ENCODE peak calls at places on chromosomes 1 and 21, in nine cellular contexts. U is fibroblast of pulmonary artery; Z is NCI-H1436; I is skeletal muscle cell; K is fibroblast of lung; F is NCI-H2227 treated with DMSO at 0.1 percent for 48 hours; P is left ventricle myocardium inferior; D is effector memory CD8-positive, alpha-beta T cell; C is amygdala. A is an unnamed sample.

GRCh38 chr1:9733160-9733789 is 81.7 kb downstream of the PIK3CD start:
- DNase-seq in C (no peak), F (no peak), I (no peak), D (no peak), U (no peak), K (no peak), P (no peak), Z (no peak), A (no peak)

GRCh38 chr1:180560868-180561600 is 2.3 kb downstream of the OVAAL start:
- DNase-seq in C (no peak), Z (no peak), U (no peak), P (no peak), F (no peak), D (no peak), K (no peak), I (no peak), A (no peak)

GRCh38 chr1:223748773-223749733 is 36.7 kb downstream of the CAPN2 start:
- DNase-seq in U (peak), K (peak), I (no peak), Z (no peak), F (no peak), C (no peak), P (peak), D (peak), A (peak)

GRCh38 chr1:190226006-190226405 is 251.7 kb downstream of the BRINP3 start:
- DNase-seq in D (no peak), I (no peak), F (no peak), C (no peak), Z (no peak), P (no peak), K (no peak), U (no peak), A (no peak)

GRCh38 chr21:33864150-33864549 is 51.5 kb downstream of the ATP5PO start:
- DNase-seq in K (no peak), F (no peak), Z (no peak), C (no peak), U (no peak), D (no peak), I (no peak), P (no peak), A (no peak)

GRCh38 chr1:247487057-247487456 is 29.2 kb upstream of the OR2B11 start:
- DNase-seq in P (no peak), D (peak), I (peak), K (peak), U (peak), Z (peak), F (no peak), C (no peak), A (peak)

GRCh38 chr1:198447468-198447867 is 93.0 kb downstream of the ATP6V1G3 start:
- DNase-seq in K (no peak), D (no peak), U (no peak), P (no peak), I (no peak), Z (no peak), C (no peak), F (no peak), A (no peak)

GRCh38 chr1:51675177-51675780 is 58.4 kb downstream of the OSBPL9 start:
- DNase-seq in D (no peak), P (no peak), I (no peak), K (no peak), F (no peak), U (no peak), C (no peak), Z (no peak), A (no peak)

GRCh38 chr1:192604979-192605620 is 29.5 kb downstream of the RGS1 start:
- DNase-seq in F (no peak), U (peak), P (no peak), K (no peak), D (no peak), I (no peak), C (no peak), Z (no peak), A (no peak)

GRCh38 chr21:27700974-27701614 is 734.2 kb upstream of the ADAMTS5 start:
- DNase-seq in P (peak), F (no peak), D (peak), Z (peak), I (peak), C (peak), K (peak), U (peak), A (peak)

GRCh38 chr1:215118081-215118480 is 35.5 kb downstream of the KCNK2 start:
- DNase-seq in U (peak), F (no peak), C (no peak), K (no peak), Z (no peak), I (peak), P (no peak), D (no peak), A (no peak)

GRCh38 chr1:202192770-202193613 is 607 bp upstream of the LGR6 start:
- DNase-seq in D (peak), C (peak), Z (peak), P (peak), U (peak), F (no peak), I (no peak), K (peak), A (peak)

GRCh38 chr1:208108646-208109330 is 135.4 kb downstream of the PLXNA2 start:
- DNase-seq in I (no peak), F (no peak), U (no peak), C (no peak), P (no peak), Z (no peak), K (no peak), D (no peak), A (no peak)

GRCh38 chr1:4128616-4129015 is 228.5 kb upstream of the C1orf174 start:
- DNase-seq in K (no peak), U (no peak), D (no peak), P (no peak), Z (no peak), I (no peak), C (no peak), F (no peak), A (no peak)

GRCh38 chr1:242454262-242455051 is 70.0 kb downstream of the PLD5 start:
- DNase-seq in Z (peak), F (peak), D (no peak), C (no peak), K (peak), I (peak), P (no peak), U (peak), A (no peak)

GRCh38 chr1:94020764-94021579 is 100.0 kb downstream of the ABCA4 start:
- DNase-seq in C (no peak), P (no peak), U (peak), F (no peak), I (peak), Z (no peak), D (peak), K (peak), A (no peak)

GRCh38 chr21:19853061-19853460 is 1145.1 kb upstream of the NCAM2 start:
- DNase-seq in C (no peak), U (no peak), I (no peak), P (no peak), Z (no peak), F (no peak), K (no peak), D (no peak), A (no peak)

GRCh38 chr1:181038399-181038873 is 4.7 kb downstream of the MR1 start:
- DNase-seq in U (peak), I (no peak), F (peak), D (peak), Z (peak), C (peak), K (peak), P (no peak), A (peak)